ENCODE peak calls at places on chromosomes 1 and 21, in eight cellular contexts. One of them, this sample, is unnamed.

GRCh38 chr1:172960454-172961208 is 90.1 kb downstream of the TNFSF18 start:
- DNase-seq in mesendoderm: no peak
- DNase-seq in ascending aorta: no peak
- DNase-seq in tibial nerve: no peak
- DNase-seq in breast epithelium: no peak
- DNase-seq in small intestine: no peak
- DNase-seq in A549: no peak
- DNase-seq in astrocyte of the spinal cord: peak; percentile 50
- DNase-seq in this sample: no peak

GRCh38 chr21:17003221-17003620 is 509.6 kb upstream of the CXADR start:
- DNase-seq in ascending aorta: no peak
- DNase-seq in small intestine: no peak
- DNase-seq in mesendoderm: peak; percentile 82
- DNase-seq in tibial nerve: no peak
- DNase-seq in A549: peak; percentile 18
- DNase-seq in astrocyte of the spinal cord: peak; percentile 63
- DNase-seq in breast epithelium: no peak
- DNase-seq in this sample: peak; percentile 2

GRCh38 chr1:153534933-153535663 is 693 bp downstream of the S100A6 start:
- DNase-seq in ascending aorta: no peak
- DNase-seq in small intestine: peak; percentile 89
- DNase-seq in mesendoderm: no peak
- DNase-seq in A549: peak; percentile 74
- DNase-seq in astrocyte of the spinal cord: peak; percentile 34
- DNase-seq in tibial nerve: peak; percentile 80
- DNase-seq in breast epithelium: peak; percentile 63
- DNase-seq in this sample: no peak

GRCh38 chr1:97114842-97115241 is 393.3 kb downstream of the PTBP2 start:
- DNase-seq in A549: no peak
- DNase-seq in astrocyte of the spinal cord: no peak
- DNase-seq in mesendoderm: no peak
- DNase-seq in small intestine: no peak
- DNase-seq in breast epithelium: no peak
- DNase-seq in ascending aorta: no peak
- DNase-seq in tibial nerve: no peak
- DNase-seq in this sample: no peak

GRCh38 chr1:1793481-1794244 is 15.4 kb upstream of the NADK start:
- DNase-seq in breast epithelium: no peak
- DNase-seq in A549: no peak
- DNase-seq in small intestine: no peak
- DNase-seq in mesendoderm: no peak
- DNase-seq in tibial nerve: no peak
- DNase-seq in ascending aorta: no peak
- DNase-seq in astrocyte of the spinal cord: no peak
- DNase-seq in this sample: no peak

GRCh38 chr21:44399151-44399954 is 45.9 kb downstream of the TRPM2 start:
- DNase-seq in mesendoderm: no peak
- DNase-seq in tibial nerve: no peak
- DNase-seq in ascending aorta: no peak
- DNase-seq in breast epithelium: no peak
- DNase-seq in A549: no peak
- DNase-seq in small intestine: no peak
- DNase-seq in astrocyte of the spinal cord: no peak
- DNase-seq in this sample: no peak

GRCh38 chr1:32045770-32046169 is 27.0 kb upstream of the TMEM39B start:
- DNase-seq in ascending aorta: no peak
- DNase-seq in tibial nerve: no peak
- DNase-seq in breast epithelium: no peak
- DNase-seq in small intestine: no peak
- DNase-seq in astrocyte of the spinal cord: no peak
- DNase-seq in mesendoderm: no peak
- DNase-seq in A549: no peak
- DNase-seq in this sample: no peak

GRCh38 chr1:185739967-185740366 is 5.8 kb downstream of the HMCN1 start:
- DNase-seq in tibial nerve: no peak
- DNase-seq in astrocyte of the spinal cord: no peak
- DNase-seq in mesendoderm: no peak
- DNase-seq in ascending aorta: no peak
- DNase-seq in A549: no peak
- DNase-seq in small intestine: no peak
- DNase-seq in breast epithelium: no peak
- DNase-seq in this sample: no peak

GRCh38 chr1:2611034-2611501 is 21.7 kb downstream of the MMEL1 start:
- DNase-seq in tibial nerve: no peak
- DNase-seq in small intestine: peak; percentile 85
- DNase-seq in mesendoderm: peak; percentile 73
- DNase-seq in ascending aorta: no peak
- DNase-seq in astrocyte of the spinal cord: peak; percentile 13
- DNase-seq in breast epithelium: peak; percentile 50
- DNase-seq in A549: no peak
- DNase-seq in this sample: no peak

GRCh38 chr21:37904879-37905278 is 11.4 kb downstream of the KCNJ6 start:
- DNase-seq in astrocyte of the spinal cord: no peak
- DNase-seq in A549: no peak
- DNase-seq in small intestine: no peak
- DNase-seq in ascending aorta: no peak
- DNase-seq in tibial nerve: no peak
- DNase-seq in mesendoderm: no peak
- DNase-seq in breast epithelium: no peak
- DNase-seq in this sample: no peak

GRCh38 chr1:223489439-223489838 is 96.2 kb downstream of the CCDC185 start:
- DNase-seq in tibial nerve: no peak
- DNase-seq in small intestine: no peak
- DNase-seq in mesendoderm: no peak
- DNase-seq in breast epithelium: no peak
- DNase-seq in ascending aorta: no peak
- DNase-seq in astrocyte of the spinal cord: no peak
- DNase-seq in A549: no peak
- DNase-seq in this sample: no peak

GRCh38 chr1:229582011-229582694 is 23.6 kb upstream of the ABCB10 start:
- DNase-seq in A549: no peak
- DNase-seq in mesendoderm: no peak
- DNase-seq in tibial nerve: peak; percentile 65
- DNase-seq in breast epithelium: no peak
- DNase-seq in small intestine: no peak
- DNase-seq in ascending aorta: peak; percentile 62
- DNase-seq in astrocyte of the spinal cord: peak; percentile 41
- DNase-seq in this sample: no peak

GRCh38 chr1:151534662-151535278 is 5.3 kb upstream of the TUFT1 start:
- DNase-seq in A549: peak; percentile 77
- DNase-seq in tibial nerve: peak; percentile 90
- DNase-seq in mesendoderm: peak; percentile 78
- DNase-seq in small intestine: peak; percentile 72
- DNase-seq in astrocyte of the spinal cord: peak; percentile 64
- DNase-seq in breast epithelium: peak; percentile 71
- DNase-seq in ascending aorta: no peak
- DNase-seq in this sample: no peak

DNA sequence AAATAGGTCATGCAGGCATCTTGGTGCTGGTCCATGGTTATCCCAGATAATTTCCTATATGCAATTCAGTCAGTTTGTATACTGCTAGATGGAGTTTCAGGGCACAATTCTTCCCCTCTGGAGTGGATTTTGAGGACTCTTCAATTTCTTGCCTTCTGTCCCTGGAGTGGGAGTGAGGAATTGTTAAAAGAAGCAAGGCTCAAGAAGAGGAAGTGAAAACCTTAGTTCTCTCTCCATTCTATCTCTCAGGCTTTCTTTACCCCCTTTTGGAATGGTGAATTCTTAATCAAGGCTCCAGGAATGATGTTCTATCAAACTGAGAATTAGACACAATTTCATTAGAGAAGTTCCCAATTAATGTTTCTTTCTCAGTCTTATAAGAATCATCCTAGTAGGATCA is 67.1 kb downstream of the RWDD3 start:
- DNase-seq in astrocyte of the spinal cord: no peak
- DNase-seq in small intestine: no peak
- DNase-seq in ascending aorta: no peak
- DNase-seq in breast epithelium: no peak
- DNase-seq in mesendoderm: no peak
- DNase-seq in tibial nerve: no peak
- DNase-seq in A549: no peak
- DNase-seq in this sample: no peak
- H3K4me3 ChIP-seq in astrocyte of the spinal cord: no peak overlapping the region
- H3K4me3 ChIP-seq in small intestine: no peak overlapping the region
- H3K4me3 ChIP-seq in ascending aorta: no peak overlapping the region
- H3K4me3 ChIP-seq in breast epithelium: no peak overlapping the region
- H3K4me3 ChIP-seq in mesendoderm: no peak overlapping the region
- H3K4me3 ChIP-seq in tibial nerve: no peak overlapping the region
- H3K4me3 ChIP-seq in A549: no peak overlapping the region
- H3K4me3 ChIP-seq in this sample: no peak overlapping the region

GRCh38 chr1:9900142-9901043 is 9.7 kb downstream of the CTNNBIP1 start:
- DNase-seq in small intestine: peak; percentile 87
- DNase-seq in astrocyte of the spinal cord: no peak
- DNase-seq in mesendoderm: no peak
- DNase-seq in ascending aorta: peak; percentile 51
- DNase-seq in breast epithelium: no peak
- DNase-seq in tibial nerve: peak; percentile 41
- DNase-seq in A549: no peak
- DNase-seq in this sample: no peak
- H3K4me3 ChIP-seq in small intestine: no peak overlapping the region
- H3K4me3 ChIP-seq in astrocyte of the spinal cord: no peak overlapping the region
- H3K4me3 ChIP-seq in mesendoderm: no peak overlapping the region
- H3K4me3 ChIP-seq in ascending aorta: peak overlapping the region; percentile 49
- H3K4me3 ChIP-seq in breast epithelium: peak overlapping the region; percentile 7
- H3K4me3 ChIP-seq in tibial nerve: no peak overlapping the region
- H3K4me3 ChIP-seq in A549: no peak overlapping the region
- H3K4me3 ChIP-seq in this sample: no peak overlapping the region

DNA sequence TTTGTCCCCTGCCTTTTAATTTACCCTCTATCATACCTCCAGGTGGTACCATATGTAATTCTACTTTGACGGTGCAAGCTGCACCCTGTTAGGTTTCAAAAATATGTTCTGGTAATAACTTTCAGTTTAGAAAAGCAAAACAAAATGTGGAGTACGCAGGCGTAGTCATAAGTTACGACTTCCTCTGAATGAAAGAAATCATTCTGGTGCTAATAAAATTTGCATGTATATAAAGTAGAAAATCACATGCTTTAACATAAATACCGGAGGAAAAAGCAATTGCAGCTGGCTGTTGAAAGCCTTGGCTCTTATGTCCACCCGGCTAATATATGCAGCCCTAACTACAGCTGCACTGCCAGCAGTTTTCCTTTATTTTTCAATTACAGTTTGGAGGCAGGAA is 65.2 kb upstream of the TMPRSS15 start:
- DNase-seq in mesendoderm: no peak
- DNase-seq in ascending aorta: no peak
- DNase-seq in A549: no peak
- DNase-seq in astrocyte of the spinal cord: no peak
- DNase-seq in small intestine: peak; percentile 32
- DNase-seq in tibial nerve: no peak
- DNase-seq in breast epithelium: no peak
- DNase-seq in this sample: no peak
- H3K4me3 ChIP-seq in mesendoderm: no peak overlapping the region
- H3K4me3 ChIP-seq in ascending aorta: peak overlapping the region; percentile 13
- H3K4me3 ChIP-seq in A549: no peak overlapping the region
- H3K4me3 ChIP-seq in astrocyte of the spinal cord: peak overlapping the region; percentile 11
- H3K4me3 ChIP-seq in small intestine: no peak overlapping the region
- H3K4me3 ChIP-seq in tibial nerve: no peak overlapping the region
- H3K4me3 ChIP-seq in breast epithelium: no peak overlapping the region
- H3K4me3 ChIP-seq in this sample: no peak overlapping the region

GRCh38 chr1:116565222-116565621 is 5.6 kb downstream of the CD58 start:
- DNase-seq in small intestine: no peak
- DNase-seq in ascending aorta: no peak
- DNase-seq in tibial nerve: no peak
- DNase-seq in A549: no peak
- DNase-seq in astrocyte of the spinal cord: no peak
- DNase-seq in mesendoderm: no peak
- DNase-seq in breast epithelium: no peak
- DNase-seq in this sample: no peak

GRCh38 chr1:116560704-116561490 is 9.9 kb downstream of the CD58 start:
- DNase-seq in A549: no peak
- DNase-seq in mesendoderm: no peak
- DNase-seq in astrocyte of the spinal cord: no peak
- DNase-seq in tibial nerve: no peak
- DNase-seq in ascending aorta: no peak
- DNase-seq in small intestine: no peak
- DNase-seq in breast epithelium: no peak
- DNase-seq in this sample: no peak

GRCh38 chr1:116559304-116559761 is 11.5 kb downstream of the CD58 start:
- DNase-seq in ascending aorta: no peak
- DNase-seq in astrocyte of the spinal cord: no peak
- DNase-seq in A549: no peak
- DNase-seq in tibial nerve: no peak
- DNase-seq in breast epithelium: no peak
- DNase-seq in small intestine: peak; percentile 73
- DNase-seq in mesendoderm: no peak
- DNase-seq in this sample: no peak

GRCh38 chr1:116558140-116558549 is 12.7 kb downstream of the CD58 start:
- DNase-seq in mesendoderm: no peak
- DNase-seq in astrocyte of the spinal cord: no peak
- DNase-seq in ascending aorta: no peak
- DNase-seq in tibial nerve: no peak
- DNase-seq in breast epithelium: no peak
- DNase-seq in small intestine: no peak
- DNase-seq in A549: no peak
- DNase-seq in this sample: no peak

GRCh38 chr1:116561563-116561962 is 9.3 kb downstream of the CD58 start:
- DNase-seq in mesendoderm: no peak
- DNase-seq in breast epithelium: no peak
- DNase-seq in ascending aorta: no peak
- DNase-seq in tibial nerve: no peak
- DNase-seq in astrocyte of the spinal cord: no peak
- DNase-seq in A549: no peak
- DNase-seq in small intestine: peak; percentile 65
- DNase-seq in this sample: no peak
- H3K4me3 ChIP-seq in mesendoderm: no peak overlapping the region
- H3K4me3 ChIP-seq in breast epithelium: no peak overlapping the region
- H3K4me3 ChIP-seq in ascending aorta: no peak overlapping the region
- H3K4me3 ChIP-seq in tibial nerve: no peak overlapping the region
- H3K4me3 ChIP-seq in astrocyte of the spinal cord: no peak overlapping the region
- H3K4me3 ChIP-seq in A549: no peak overlapping the region
- H3K4me3 ChIP-seq in small intestine: no peak overlapping the region
- H3K4me3 ChIP-seq in this sample: no peak overlapping the region

GRCh38 chr1:44543064-44543815 is 131.0 kb downstream of the TMEM53 start:
- DNase-seq in small intestine: no peak
- DNase-seq in tibial nerve: no peak
- DNase-seq in ascending aorta: no peak
- DNase-seq in astrocyte of the spinal cord: no peak
- DNase-seq in A549: no peak
- DNase-seq in breast epithelium: no peak
- DNase-seq in mesendoderm: peak; percentile 97
- DNase-seq in this sample: no peak

GRCh38 chr1:44542415-44543063 is 131.7 kb downstream of the TMEM53 start:
- DNase-seq in breast epithelium: no peak
- DNase-seq in astrocyte of the spinal cord: no peak
- DNase-seq in ascending aorta: no peak
- DNase-seq in A549: no peak
- DNase-seq in mesendoderm: peak; percentile 30
- DNase-seq in small intestine: no peak
- DNase-seq in tibial nerve: no peak
- DNase-seq in this sample: no peak

GRCh38 chr1:44544960-44545359 is 129.3 kb downstream of the TMEM53 start:
- DNase-seq in small intestine: no peak
- DNase-seq in breast epithelium: no peak
- DNase-seq in ascending aorta: no peak
- DNase-seq in tibial nerve: no peak
- DNase-seq in astrocyte of the spinal cord: no peak
- DNase-seq in mesendoderm: no peak
- DNase-seq in A549: no peak
- DNase-seq in this sample: no peak

GRCh38 chr1:44545961-44546360 is 128.3 kb downstream of the TMEM53 start:
- DNase-seq in tibial nerve: no peak
- DNase-seq in breast epithelium: no peak
- DNase-seq in mesendoderm: peak; percentile 43
- DNase-seq in A549: no peak
- DNase-seq in astrocyte of the spinal cord: no peak
- DNase-seq in ascending aorta: no peak
- DNase-seq in small intestine: peak; percentile 80
- DNase-seq in this sample: no peak

GRCh38 chr1:44543816-44544185 is 130.5 kb downstream of the TMEM53 start:
- DNase-seq in small intestine: no peak
- DNase-seq in astrocyte of the spinal cord: no peak
- DNase-seq in tibial nerve: no peak
- DNase-seq in mesendoderm: peak; percentile 61
- DNase-seq in A549: no peak
- DNase-seq in breast epithelium: no peak
- DNase-seq in ascending aorta: no peak
- DNase-seq in this sample: no peak
- H3K4me3 ChIP-seq in small intestine: no peak overlapping the region
- H3K4me3 ChIP-seq in astrocyte of the spinal cord: no peak overlapping the region
- H3K4me3 ChIP-seq in tibial nerve: no peak overlapping the region
- H3K4me3 ChIP-seq in mesendoderm: no peak overlapping the region
- H3K4me3 ChIP-seq in A549: no peak overlapping the region
- H3K4me3 ChIP-seq in breast epithelium: no peak overlapping the region
- H3K4me3 ChIP-seq in ascending aorta: no peak overlapping the region
- H3K4me3 ChIP-seq in this sample: no peak overlapping the region